ENCODE peak calls at places on chromosomes 6 and 20, in five cellular contexts. C is lower leg skin, Y is AG04450, O is astrocyte of the spinal cord, D is GM23338. P is an unnamed sample.

GRCh38 chr20:38094373-38094775 is 60.8 kb downstream of the RPRD1B start:
- DNase-seq in C (no peak), Y (no peak), O (peak; percentile 54), D (no peak), P (no peak)

GRCh38 chr6:22249646-22250045 is 47.2 kb downstream of the PRL start:
- DNase-seq in Y (no peak), D (no peak), C (no peak), O (no peak), P (no peak)

GRCh38 chr20:25294459-25295385 is 46.8 kb downstream of the PYGB start:
- DNase-seq in Y (no peak), D (peak; percentile 89), O (peak; percentile 38), C (no peak), P (no peak)

GRCh38 chr6:49918787-49919186 is 45.2 kb downstream of the DEFB114 start:
- DNase-seq in Y (no peak), C (no peak), D (peak; percentile 49), O (no peak), P (no peak)

GRCh38 chr6:134722996-134723871 is 226.7 kb downstream of the ALDH8A1 start:
- DNase-seq in Y (no peak), O (peak; percentile 23), D (no peak), C (no peak), P (no peak)

GRCh38 chr6:1726341-1726763 is 116.6 kb downstream of the FOXC1 start:
- DNase-seq in O (no peak), D (peak; percentile 17), C (no peak), Y (no peak), P (no peak)

GRCh38 chr20:46273701-46274100 is 34.6 kb downstream of the CDH22 start:
- DNase-seq in D (peak; percentile 49), Y (no peak), O (no peak), C (no peak), P (no peak)

GRCh38 chr6:167510648-167511047 is 185.8 kb downstream of the TTLL2 start:
- DNase-seq in D (no peak), C (no peak), O (no peak), Y (no peak), P (no peak)

GRCh38 chr6:25122622-25123237 is 156.4 kb upstream of the CARMIL1 start:
- DNase-seq in O (no peak), C (no peak), Y (no peak), D (no peak), P (no peak)

GRCh38 chr6:28683945-28684538 is 158.4 kb downstream of the GPX5 start:
- DNase-seq in Y (no peak), D (peak; percentile 78), C (no peak), O (peak; percentile 32), P (peak; percentile 15)

GRCh38 chr6:41655706-41656668 is 17.7 kb downstream of the MDFI start:
- DNase-seq in O (peak; percentile 44), D (peak; percentile 34), Y (peak; percentile 20), C (no peak), P (no peak)

GRCh38 chr20:38649275-38649891 is 47.8 kb downstream of the ARHGAP40 start:
- DNase-seq in C (no peak), Y (no peak), D (peak; percentile 78), O (no peak), P (no peak)

GRCh38 chr6:127520061-127520460 is 926 bp upstream of the MTCL3 start:
- DNase-seq in O (peak; percentile 18), D (peak; percentile 53), C (no peak), Y (no peak), P (no peak)

GRCh38 chr20:916825-917224 is 691 bp upstream of the ANGPT4 start:
- DNase-seq in Y (no peak), C (peak; percentile 68), D (peak; percentile 37), O (no peak), P (no peak)

GRCh38 chr20:46242390-46242789 is 65.9 kb downstream of the CDH22 start:
- DNase-seq in Y (no peak), C (no peak), O (no peak), D (no peak), P (no peak)

GRCh38 chr6:89952361-89952680 is 58.1 kb downstream of the GJA10 start:
- DNase-seq in D (no peak), O (no peak), Y (no peak), C (no peak), P (no peak)

GRCh38 chr20:48574383-48574782 is 253.4 kb downstream of the PREX1 start:
- DNase-seq in O (no peak), D (peak; percentile 44), C (no peak), Y (no peak), P (no peak)

GRCh38 chr20:38034961-38035360 is 1.4 kb downstream of the RPRD1B start:
- DNase-seq in O (no peak), C (no peak), Y (no peak), D (no peak), P (no peak)

GRCh38 chr20:60009826-60010616 is 51.8 kb downstream of the CDH26 start:
- DNase-seq in D (peak; percentile 79), O (no peak), Y (no peak), C (no peak), P (no peak)

DNA sequence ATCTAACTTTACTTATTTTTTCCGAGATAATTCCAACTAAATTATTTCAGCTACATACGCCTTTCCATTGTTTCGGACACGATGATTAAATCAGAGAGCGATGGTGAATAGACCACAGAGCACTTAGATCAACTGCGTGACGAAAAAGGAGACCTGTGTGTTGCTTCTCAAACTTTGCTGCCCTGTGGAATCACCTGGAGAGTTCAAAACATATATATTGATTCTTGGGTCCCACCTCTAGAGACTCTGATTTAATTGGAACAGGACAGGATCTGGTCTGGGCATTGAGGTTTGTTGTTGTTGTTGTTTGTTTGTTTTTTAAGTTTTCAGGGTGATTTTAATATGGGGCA is 401 bp upstream of the TNFRSF21 start:
- DNase-seq in Y (no peak), O (no peak), C (no peak), D (no peak), P (no peak)
- H3K4me3 ChIP-seq in Y (no peak overlapping the region), O (no peak overlapping the region), C (no peak overlapping the region), D (peak overlapping the region; percentile 91), P (peak overlapping the region; percentile 74)

DNA sequence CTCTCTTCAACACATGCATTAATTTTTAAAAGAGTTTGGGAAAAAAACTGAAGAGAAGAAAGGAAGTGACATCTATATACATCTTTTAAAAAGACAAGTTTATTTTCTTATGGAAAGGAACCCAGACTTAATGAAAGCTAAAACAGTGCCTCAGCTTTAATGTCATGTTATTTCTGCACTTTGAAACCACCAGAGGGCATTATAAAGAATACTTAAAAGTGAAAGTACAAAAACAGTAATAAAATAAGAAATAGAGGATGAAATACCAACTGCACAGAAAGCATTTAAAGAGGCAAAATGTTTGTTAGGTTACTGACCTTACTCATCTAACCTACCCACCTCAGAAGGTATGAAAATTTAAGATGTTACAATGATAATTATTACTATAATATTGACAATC is 98.8 kb downstream of the HUS1B start:
- DNase-seq in D (no peak), Y (no peak), O (no peak), C (no peak), P (no peak)
- TF ChIP-seq CTCF in D (peak; percentile 37), Y (peak; percentile 31), O (peak; percentile 27), C (no peak), P (peak; percentile 10)

DNA sequence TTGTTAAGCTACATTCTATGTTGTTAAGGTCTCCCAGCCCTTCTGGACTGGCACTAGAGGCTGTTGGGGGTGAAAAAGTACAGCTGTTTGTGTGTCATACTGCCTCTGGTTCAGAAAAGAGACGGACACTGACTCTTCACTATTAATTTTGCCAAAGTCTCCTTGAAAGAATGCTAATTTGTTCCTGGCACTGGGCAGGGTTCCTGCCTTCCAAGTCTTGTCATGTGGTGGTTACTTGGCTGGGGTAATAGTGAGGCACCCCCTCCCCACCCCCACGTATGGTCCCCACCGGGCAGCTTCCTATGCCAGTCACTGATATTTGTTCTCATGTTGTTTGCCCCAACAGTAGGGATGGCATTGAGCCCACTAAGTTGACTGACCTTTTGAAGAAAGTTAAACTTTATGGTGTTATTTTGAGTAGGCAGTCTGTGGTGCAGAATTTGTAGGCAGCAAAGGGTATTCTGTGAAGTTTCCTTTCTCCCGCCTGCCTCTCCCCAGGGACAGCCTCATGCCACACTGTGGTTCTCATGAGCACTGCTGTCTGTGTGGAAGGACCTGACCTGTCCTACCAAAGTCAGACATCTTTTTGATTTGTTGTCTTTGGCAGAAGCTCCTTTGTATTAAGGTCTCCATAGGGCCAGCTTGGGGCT is 8.7 kb downstream of the CDS2 start:
- DNase-seq in O (no peak), Y (no peak), C (no peak), D (no peak), P (no peak)
- H3K4me3 ChIP-seq in O (no peak overlapping the region), Y (no peak overlapping the region), C (no peak overlapping the region), D (no peak overlapping the region), P (no peak overlapping the region)

GRCh38 chr6:44494011-44494501 is 106.5 kb downstream of the CDC5L start:
- DNase-seq in Y (peak; percentile 15), C (peak; percentile 78), D (no peak), O (peak; percentile 87), P (no peak)
- TF ChIP-seq CTCF in Y (peak; percentile 32), C (no peak), D (no peak), O (peak; percentile 37), P (peak; percentile 29)

GRCh38 chr6:37089783-37090182 is 80.2 kb upstream of the PIM1 start:
- DNase-seq in O (no peak), Y (no peak), D (no peak), C (no peak), P (no peak)

GRCh38 chr6:37093728-37094069 is 76.3 kb upstream of the PIM1 start:
- DNase-seq in C (no peak), O (no peak), Y (no peak), D (no peak), P (no peak)

GRCh38 chr6:37096025-37096424 is 73.9 kb upstream of the PIM1 start:
- DNase-seq in Y (no peak), D (no peak), C (peak; percentile 89), O (no peak), P (no peak)

GRCh38 chr6:37088897-37089296 is 81.1 kb upstream of the PIM1 start:
- DNase-seq in D (no peak), O (no peak), C (no peak), Y (no peak), P (no peak)

GRCh38 chr6:37092851-37093727 is 76.9 kb upstream of the PIM1 start:
- DNase-seq in C (peak; percentile 87), Y (no peak), O (peak; percentile 24), D (no peak), P (no peak)
- H3K4me3 ChIP-seq in C (no peak overlapping the region), Y (no peak overlapping the region), O (no peak overlapping the region), D (no peak overlapping the region), P (no peak overlapping the region)